ENCODE peak calls at places on chromosomes 1 and 21, in ten cellular contexts. One of them, this sample, is unnamed.
A peak's percentile ranks its signal among the peaks of the same experiment; 100 is the strongest.

GRCh38 chr1:67747667-67748066 is 62.7 kb downstream of the GADD45A start:
- DNase-seq in endodermal cell: no peak
- DNase-seq in transverse colon: no peak
- DNase-seq in OCI-LY7: no peak
- DNase-seq in prostate gland: no peak
- DNase-seq in AG04449: no peak
- DNase-seq in brain microvascular endothelial cell: peak; percentile 65
- DNase-seq in fibroblast of pulmonary artery: peak; percentile 72
- DNase-seq in uterus: no peak
- DNase-seq in tibial artery: no peak
- DNase-seq in this sample: no peak

GRCh38 chr1:5892370-5892769 is 99.9 kb downstream of the NPHP4 start:
- DNase-seq in fibroblast of pulmonary artery: no peak
- DNase-seq in tibial artery: no peak
- DNase-seq in endodermal cell: no peak
- DNase-seq in brain microvascular endothelial cell: no peak
- DNase-seq in prostate gland: no peak
- DNase-seq in uterus: no peak
- DNase-seq in transverse colon: no peak
- DNase-seq in OCI-LY7: no peak
- DNase-seq in AG04449: no peak
- DNase-seq in this sample: no peak

GRCh38 chr1:93608188-93609109 is 73.2 kb downstream of the BCAR3 start:
- DNase-seq in prostate gland: no peak
- DNase-seq in OCI-LY7: no peak
- DNase-seq in fibroblast of pulmonary artery: peak; percentile 59
- DNase-seq in transverse colon: no peak
- DNase-seq in tibial artery: no peak
- DNase-seq in uterus: no peak
- DNase-seq in endodermal cell: peak; percentile 36
- DNase-seq in AG04449: no peak
- DNase-seq in brain microvascular endothelial cell: no peak
- DNase-seq in this sample: no peak

GRCh38 chr1:43074244-43074643 is 97.8 kb downstream of the EBNA1BP2 start:
- DNase-seq in prostate gland: no peak
- DNase-seq in brain microvascular endothelial cell: no peak
- DNase-seq in transverse colon: no peak
- DNase-seq in fibroblast of pulmonary artery: no peak
- DNase-seq in OCI-LY7: no peak
- DNase-seq in AG04449: no peak
- DNase-seq in endodermal cell: peak; percentile 70
- DNase-seq in uterus: no peak
- DNase-seq in tibial artery: no peak
- DNase-seq in this sample: no peak

GRCh38 chr1:17167783-17168479 is 37.0 kb upstream of the PADI1 start:
- DNase-seq in OCI-LY7: no peak
- DNase-seq in AG04449: peak; percentile 80
- DNase-seq in brain microvascular endothelial cell: peak; percentile 74
- DNase-seq in fibroblast of pulmonary artery: peak; percentile 22
- DNase-seq in prostate gland: no peak
- DNase-seq in uterus: no peak
- DNase-seq in endodermal cell: no peak
- DNase-seq in transverse colon: no peak
- DNase-seq in tibial artery: no peak
- DNase-seq in this sample: no peak

GRCh38 chr1:17687125-17687524 is 68.0 kb upstream of the ACTL8 start:
- DNase-seq in uterus: no peak
- DNase-seq in endodermal cell: no peak
- DNase-seq in prostate gland: no peak
- DNase-seq in transverse colon: no peak
- DNase-seq in tibial artery: no peak
- DNase-seq in brain microvascular endothelial cell: no peak
- DNase-seq in OCI-LY7: no peak
- DNase-seq in AG04449: no peak
- DNase-seq in fibroblast of pulmonary artery: no peak
- DNase-seq in this sample: no peak

GRCh38 chr1:115134850-115135484 is 45.7 kb upstream of the TSPAN2 start:
- DNase-seq in fibroblast of pulmonary artery: peak; percentile 81
- DNase-seq in tibial artery: peak; percentile 55
- DNase-seq in uterus: no peak
- DNase-seq in brain microvascular endothelial cell: peak; percentile 89
- DNase-seq in endodermal cell: no peak
- DNase-seq in transverse colon: no peak
- DNase-seq in OCI-LY7: no peak
- DNase-seq in AG04449: peak; percentile 72
- DNase-seq in prostate gland: no peak
- DNase-seq in this sample: no peak

GRCh38 chr1:66388918-66389317 is 145.0 kb upstream of the SGIP1 start:
- DNase-seq in OCI-LY7: no peak
- DNase-seq in fibroblast of pulmonary artery: no peak
- DNase-seq in brain microvascular endothelial cell: no peak
- DNase-seq in tibial artery: no peak
- DNase-seq in endodermal cell: no peak
- DNase-seq in AG04449: no peak
- DNase-seq in transverse colon: no peak
- DNase-seq in prostate gland: no peak
- DNase-seq in uterus: no peak
- DNase-seq in this sample: no peak

GRCh38 chr1:185244015-185244747 is 72.9 kb downstream of the IVNS1ABP start:
- DNase-seq in OCI-LY7: no peak
- DNase-seq in transverse colon: no peak
- DNase-seq in prostate gland: no peak
- DNase-seq in brain microvascular endothelial cell: peak; percentile 93
- DNase-seq in AG04449: peak; percentile 34
- DNase-seq in uterus: no peak
- DNase-seq in tibial artery: no peak
- DNase-seq in fibroblast of pulmonary artery: peak; percentile 61
- DNase-seq in endodermal cell: no peak
- DNase-seq in this sample: no peak

GRCh38 chr21:45887121-45887611 is 94.4 kb upstream of the COL6A1 start:
- DNase-seq in brain microvascular endothelial cell: peak; percentile 46
- DNase-seq in AG04449: no peak
- DNase-seq in tibial artery: no peak
- DNase-seq in prostate gland: no peak
- DNase-seq in fibroblast of pulmonary artery: peak; percentile 28
- DNase-seq in transverse colon: no peak
- DNase-seq in endodermal cell: no peak
- DNase-seq in OCI-LY7: no peak
- DNase-seq in uterus: no peak
- DNase-seq in this sample: peak; percentile 56

GRCh38 chr1:231359113-231359512 is 21.0 kb downstream of the SPRTN start:
- DNase-seq in brain microvascular endothelial cell: peak; percentile 85
- DNase-seq in OCI-LY7: no peak
- DNase-seq in transverse colon: no peak
- DNase-seq in uterus: peak; percentile 28
- DNase-seq in prostate gland: no peak
- DNase-seq in endodermal cell: no peak
- DNase-seq in fibroblast of pulmonary artery: peak; percentile 95
- DNase-seq in tibial artery: peak; percentile 64
- DNase-seq in AG04449: peak; percentile 23
- DNase-seq in this sample: no peak

GRCh38 chr1:109632671-109633346 is 13.2 kb downstream of the AMPD2 start:
- DNase-seq in transverse colon: peak; percentile 48
- DNase-seq in uterus: peak; percentile 58
- DNase-seq in fibroblast of pulmonary artery: no peak
- DNase-seq in tibial artery: no peak
- DNase-seq in brain microvascular endothelial cell: no peak
- DNase-seq in prostate gland: peak; percentile 74
- DNase-seq in endodermal cell: peak; percentile 44
- DNase-seq in OCI-LY7: no peak
- DNase-seq in AG04449: no peak
- DNase-seq in this sample: no peak

GRCh38 chr1:231866392-231867331 is 240.1 kb downstream of the DISC1 start:
- DNase-seq in OCI-LY7: peak; percentile 64
- DNase-seq in prostate gland: peak; percentile 48
- DNase-seq in uterus: peak; percentile 28
- DNase-seq in AG04449: no peak
- DNase-seq in endodermal cell: peak; percentile 84
- DNase-seq in fibroblast of pulmonary artery: peak; percentile 76
- DNase-seq in tibial artery: no peak
- DNase-seq in transverse colon: peak; percentile 53
- DNase-seq in brain microvascular endothelial cell: peak; percentile 41
- DNase-seq in this sample: no peak

GRCh38 chr1:117627562-117628165 is 21.8 kb downstream of the TENT5C start:
- DNase-seq in AG04449: no peak
- DNase-seq in fibroblast of pulmonary artery: no peak
- DNase-seq in brain microvascular endothelial cell: no peak
- DNase-seq in transverse colon: no peak
- DNase-seq in tibial artery: no peak
- DNase-seq in prostate gland: no peak
- DNase-seq in OCI-LY7: peak; percentile 55
- DNase-seq in endodermal cell: no peak
- DNase-seq in uterus: no peak
- DNase-seq in this sample: no peak

GRCh38 chr1:10152709-10153284 is 57.6 kb upstream of the KIF1B start:
- DNase-seq in endodermal cell: peak; percentile 91
- DNase-seq in prostate gland: peak; percentile 49
- DNase-seq in fibroblast of pulmonary artery: peak; percentile 67
- DNase-seq in uterus: peak; percentile 36
- DNase-seq in brain microvascular endothelial cell: peak; percentile 46
- DNase-seq in OCI-LY7: peak; percentile 21
- DNase-seq in transverse colon: peak; percentile 58
- DNase-seq in tibial artery: peak; percentile 32
- DNase-seq in AG04449: no peak
- DNase-seq in this sample: peak; percentile 58

GRCh38 chr1:154953611-154954038 is 2.3 kb downstream of the PBXIP1 start:
- DNase-seq in brain microvascular endothelial cell: no peak
- DNase-seq in transverse colon: no peak
- DNase-seq in prostate gland: no peak
- DNase-seq in uterus: no peak
- DNase-seq in endodermal cell: no peak
- DNase-seq in fibroblast of pulmonary artery: no peak
- DNase-seq in AG04449: no peak
- DNase-seq in tibial artery: no peak
- DNase-seq in OCI-LY7: no peak
- DNase-seq in this sample: no peak
- H3K4me3 ChIP-seq in brain microvascular endothelial cell: no peak overlapping the region
- H3K4me3 ChIP-seq in transverse colon: no peak overlapping the region
- H3K4me3 ChIP-seq in prostate gland: no peak overlapping the region
- H3K4me3 ChIP-seq in uterus: no peak overlapping the region
- H3K4me3 ChIP-seq in endodermal cell: no peak overlapping the region
- H3K4me3 ChIP-seq in fibroblast of pulmonary artery: no peak overlapping the region
- H3K4me3 ChIP-seq in AG04449: no peak overlapping the region
- H3K4me3 ChIP-seq in tibial artery: peak overlapping the region; percentile 4
- H3K4me3 ChIP-seq in OCI-LY7: peak overlapping the region; percentile 72
- H3K4me3 ChIP-seq in this sample: peak overlapping the region; percentile 21

GRCh38 chr1:39204441-39205081 is at the start of gene MACF1:
- DNase-seq in AG04449: peak; percentile 81
- DNase-seq in transverse colon: peak; percentile 55
- DNase-seq in prostate gland: peak; percentile 24
- DNase-seq in uterus: peak; percentile 90
- DNase-seq in OCI-LY7: peak; percentile 61
- DNase-seq in brain microvascular endothelial cell: peak; percentile 97
- DNase-seq in endodermal cell: peak; percentile 77
- DNase-seq in fibroblast of pulmonary artery: peak; percentile 99
- DNase-seq in tibial artery: peak; percentile 78
- DNase-seq in this sample: peak; percentile 54
- TF ChIP-seq CTCF in AG04449: peak; percentile 41
- TF ChIP-seq CTCF in transverse colon: peak; percentile 52
- TF ChIP-seq CTCF in prostate gland: peak; percentile 16
- TF ChIP-seq CTCF in uterus: peak; percentile 70
- TF ChIP-seq CTCF in OCI-LY7: peak; percentile 60
- TF ChIP-seq CTCF in brain microvascular endothelial cell: peak; percentile 72
- TF ChIP-seq CTCF in endodermal cell: peak; percentile 35
- TF ChIP-seq CTCF in fibroblast of pulmonary artery: peak; percentile 72
- TF ChIP-seq CTCF in tibial artery: peak; percentile 62
- TF ChIP-seq CTCF in this sample: peak; percentile 8

GRCh38 chr1:51733793-51734522 is 117.1 kb downstream of the OSBPL9 start:
- DNase-seq in transverse colon: no peak
- DNase-seq in uterus: no peak
- DNase-seq in AG04449: no peak
- DNase-seq in fibroblast of pulmonary artery: no peak
- DNase-seq in prostate gland: no peak
- DNase-seq in endodermal cell: no peak
- DNase-seq in tibial artery: no peak
- DNase-seq in brain microvascular endothelial cell: no peak
- DNase-seq in OCI-LY7: no peak
- DNase-seq in this sample: no peak
- H3K4me3 ChIP-seq in transverse colon: no peak overlapping the region
- H3K4me3 ChIP-seq in uterus: no peak overlapping the region
- H3K4me3 ChIP-seq in AG04449: no peak overlapping the region
- H3K4me3 ChIP-seq in fibroblast of pulmonary artery: no peak overlapping the region
- H3K4me3 ChIP-seq in prostate gland: no peak overlapping the region
- H3K4me3 ChIP-seq in endodermal cell: no peak overlapping the region
- H3K4me3 ChIP-seq in tibial artery: no peak overlapping the region
- H3K4me3 ChIP-seq in brain microvascular endothelial cell: no peak overlapping the region
- H3K4me3 ChIP-seq in OCI-LY7: no peak overlapping the region
- H3K4me3 ChIP-seq in this sample: no peak overlapping the region

DNA sequence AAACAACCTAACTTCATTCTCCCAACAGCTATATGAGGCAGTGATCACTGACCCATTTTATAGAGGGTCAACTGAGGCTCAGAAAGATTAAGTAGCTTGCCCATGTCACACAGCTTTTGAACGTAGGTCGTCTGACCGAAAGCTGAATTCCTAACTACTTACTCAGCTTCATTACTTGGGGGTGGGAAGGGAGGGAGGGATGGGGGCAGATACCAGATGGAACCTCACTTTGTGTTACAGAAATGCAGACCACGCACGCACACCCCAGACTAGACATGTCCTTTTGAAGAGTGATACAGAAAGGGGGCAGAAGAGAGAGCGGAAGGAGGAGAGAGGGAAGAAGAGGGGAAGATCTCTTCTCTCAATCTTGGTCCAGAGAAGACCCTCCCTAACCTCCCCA is 2.3 kb downstream of the ADGRB2 start:
- DNase-seq in OCI-LY7: no peak
- DNase-seq in AG04449: peak; percentile 17
- DNase-seq in brain microvascular endothelial cell: peak; percentile 28
- DNase-seq in fibroblast of pulmonary artery: peak; percentile 43
- DNase-seq in uterus: no peak
- DNase-seq in prostate gland: no peak
- DNase-seq in transverse colon: no peak
- DNase-seq in endodermal cell: no peak
- DNase-seq in tibial artery: no peak
- DNase-seq in this sample: no peak
- TF ChIP-seq CTCF in OCI-LY7: no peak
- TF ChIP-seq CTCF in AG04449: no peak
- TF ChIP-seq CTCF in brain microvascular endothelial cell: no peak
- TF ChIP-seq CTCF in fibroblast of pulmonary artery: no peak
- TF ChIP-seq CTCF in uterus: no peak
- TF ChIP-seq CTCF in prostate gland: no peak
- TF ChIP-seq CTCF in transverse colon: no peak
- TF ChIP-seq CTCF in endodermal cell: no peak
- TF ChIP-seq CTCF in tibial artery: no peak
- TF ChIP-seq CTCF in this sample: no peak